ENCODE peak calls at places on chromosome 21, in ten cellular contexts. C is stimulated activated CD8-positive, alpha-beta memory T cell treated with anti-CD3 and anti-CD28 coated beads, Interleukin-4, amount 100 ng/mL, for 24 hours; M is hepatocyte; X is cardiac fibroblast; W is NCI-H1417; D is NCI-H2081; P is Caki2; S is cortex of kidney; T is NCI-H1105 treated with DMSO at 0.1 percent for 48 hours; R is RPMI8226. Q is an unnamed sample.

GRCh38 chr21:46131721-46132651 is 23.4 kb downstream of the FTCD start:
- DNase-seq in D (no peak), W (no peak), R (no peak), M (no peak), P (no peak), S (no peak), C (no peak), T (no peak), X (no peak), Q (no peak)

GRCh38 chr21:45484318-45484717 is 57.9 kb downstream of the SLC19A1 start:
- DNase-seq in M (no peak), X (no peak), C (no peak), T (no peak), R (no peak), P (no peak), W (no peak), S (no peak), D (no peak), Q (no peak)

GRCh38 chr21:10273196-10273595 is 248.2 kb upstream of the TPTE start:
- DNase-seq in X (no peak), C (no peak), P (no peak), M (no peak), R (no peak), S (no peak), D (no peak), W (no peak), T (no peak), Q (no peak)

GRCh38 chr21:39979321-39979720 is 112.1 kb downstream of the PCP4 start:
- DNase-seq in X (no peak), S (no peak), T (no peak), C (no peak), M (no peak), W (no peak), R (no peak), D (no peak), P (no peak), Q (no peak)

GRCh38 chr21:45414396-45415187 is 9.6 kb downstream of the COL18A1 start:
- DNase-seq in P (no peak), T (no peak), S (no peak), M (no peak), R (no peak), X (no peak), W (no peak), C (no peak), D (no peak), Q (no peak)

GRCh38 chr21:44972821-44973220 is 33.0 kb downstream of the SLX9 start:
- DNase-seq in R (no peak), S (no peak), D (no peak), C (no peak), X (peak), W (no peak), P (peak), M (no peak), T (no peak), Q (no peak)

GRCh38 chr21:43634618-43635017 is 24.7 kb downstream of the HSF2BP start:
- DNase-seq in D (no peak), P (peak), C (no peak), M (no peak), T (no peak), X (peak), R (no peak), W (no peak), S (no peak), Q (no peak)

GRCh38 chr21:36188937-36189336 is 32.3 kb downstream of the DOP1B start:
- DNase-seq in W (no peak), M (no peak), R (no peak), T (no peak), P (no peak), X (no peak), C (no peak), S (no peak), D (no peak), Q (no peak)

GRCh38 chr21:15365751-15366392 is 301.1 kb upstream of the NRIP1 start:
- DNase-seq in D (no peak), R (no peak), W (no peak), T (no peak), M (peak), P (peak), X (no peak), C (no peak), S (no peak), Q (no peak)

GRCh38 chr21:27674037-27674436 is 707.1 kb upstream of the ADAMTS5 start:
- DNase-seq in T (no peak), D (no peak), M (no peak), S (no peak), X (peak), R (no peak), C (no peak), P (no peak), W (no peak), Q (peak)

GRCh38 chr21:44487831-44488230 is 32.5 kb downstream of the LRRC3 start:
- DNase-seq in C (peak), S (no peak), M (peak), R (peak), D (no peak), W (no peak), X (peak), P (no peak), T (no peak), Q (no peak)

GRCh38 chr21:17697474-17697873 is 84.8 kb upstream of the BTG3 start:
- DNase-seq in P (no peak), W (no peak), T (no peak), S (no peak), C (no peak), X (no peak), R (no peak), M (no peak), D (no peak), Q (no peak)